ENCODE peak calls at places on chromosome 1, in six cellular contexts. P is left ventricle myocardium inferior; J is CD8-positive, alpha-beta T cell; D is GM23338; A is HCT116; R is right atrium auricular region. X is an unnamed sample.

GRCh38 chr1:19747741-19748140 is 52.0 kb downstream of the TMCO4 start:
- DNase-seq in P (no peak), J (no peak), D (no peak), A (no peak), R (no peak), X (no peak)

GRCh38 chr1:186082235-186082937 is 292.7 kb downstream of the TPR start:
- DNase-seq in P (peak; percentile 61), J (no peak), D (no peak), A (peak; percentile 35), R (peak; percentile 87), X (peak; percentile 93)

GRCh38 chr1:76430532-76430931 is 356.0 kb downstream of the ST6GALNAC3 start:
- DNase-seq in P (no peak), J (no peak), D (no peak), A (no peak), R (no peak), X (no peak)

GRCh38 chr1:217091601-217092000 is 368.4 kb upstream of the ESRRG start:
- DNase-seq in P (no peak), J (no peak), D (no peak), A (no peak), R (no peak), X (no peak)

GRCh38 chr1:111154021-111154999 is 14.3 kb downstream of the CEPT1 start:
- DNase-seq in P (no peak), J (no peak), D (no peak), A (no peak), R (no peak), X (no peak)

GRCh38 chr1:185965870-185966269 is 231.7 kb downstream of the HMCN1 start:
- DNase-seq in P (no peak), J (no peak), D (no peak), A (no peak), R (no peak), X (no peak)

GRCh38 chr1:114428083-114428754 is 82.8 kb downstream of the TRIM33 start:
- DNase-seq in P (no peak), J (no peak), D (no peak), A (no peak), R (no peak), X (no peak)

GRCh38 chr1:184639205-184639604 is 115.5 kb downstream of the EDEM3 start:
- DNase-seq in P (no peak), J (no peak), D (no peak), A (no peak), R (peak; percentile 51), X (no peak)

GRCh38 chr1:63787875-63788274 is 14.1 kb downstream of the ROR1 start:
- DNase-seq in P (no peak), J (no peak), D (no peak), A (no peak), R (no peak), X (peak; percentile 22)

GRCh38 chr1:3587133-3587733 is 24.1 kb downstream of the MEGF6 start:
- DNase-seq in P (no peak), J (no peak), D (no peak), A (no peak), R (no peak), X (no peak)
- H3K27ac ChIP-seq in P (no peak overlapping the region), J (no peak overlapping the region), D (no peak overlapping the region), A (no peak overlapping the region), R (no peak overlapping the region), X (no peak overlapping the region)

GRCh38 chr1:206633708-206634121 is 1.6 kb upstream of the DYRK3 start:
- DNase-seq in P (no peak), J (no peak), D (no peak), A (no peak), R (no peak), X (no peak)

GRCh38 chr1:206634365-206635079 is 814 bp upstream of the DYRK3 start:
- DNase-seq in P (peak; percentile 94), J (peak; percentile 71), D (peak; percentile 95), A (peak; percentile 74), R (peak; percentile 97), X (peak; percentile 99)

GRCh38 chr1:206635983-206636354 is 633 bp downstream of the DYRK3 start:
- DNase-seq in P (no peak), J (no peak), D (no peak), A (no peak), R (no peak), X (no peak)

GRCh38 chr1:206635080-206635982 is at the start of gene DYRK3:
- DNase-seq in P (peak; percentile 96), J (peak; percentile 86), D (peak; percentile 95), A (peak; percentile 72), R (peak; percentile 94), X (peak; percentile 100)

DNA sequence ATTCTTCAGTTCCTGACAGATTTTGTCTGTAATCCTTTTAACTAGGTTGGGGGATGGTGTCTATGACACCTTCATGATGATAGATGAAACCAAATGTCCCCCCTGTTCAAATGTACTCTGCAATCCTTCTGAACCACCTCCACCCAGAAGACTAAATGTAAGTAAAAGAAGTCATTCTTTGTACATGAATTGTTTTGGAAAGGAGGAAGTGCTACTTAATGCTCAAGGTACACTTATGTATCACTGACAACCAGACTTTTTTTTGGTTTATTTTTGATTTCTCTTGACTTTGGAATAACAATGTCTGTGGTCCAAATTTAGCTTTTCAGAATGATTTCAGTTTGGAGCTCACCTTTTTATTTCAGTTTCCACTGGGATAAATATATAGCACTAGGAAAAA is 2.3 kb downstream of the DYRK3 start:
- DNase-seq in P (no peak), J (no peak), D (no peak), A (no peak), R (no peak), X (no peak)
- H3K4me3 ChIP-seq in P (peak overlapping the region; percentile 98), J (no peak overlapping the region), D (no peak overlapping the region), A (no peak overlapping the region), R (no peak overlapping the region), X (peak overlapping the region; percentile 92)

GRCh38 chr1:247330548-247331171 is 1.0 kb downstream of the ZNF496 start:
- DNase-seq in P (no peak), J (no peak), D (peak; percentile 32), A (no peak), R (no peak), X (peak; percentile 38)

GRCh38 chr1:247331172-247331525 is 518 bp downstream of the ZNF496 start:
- DNase-seq in P (peak; percentile 77), J (peak; percentile 77), D (peak; percentile 77), A (peak; percentile 34), R (peak; percentile 80), X (peak; percentile 83)

GRCh38 chr1:247326601-247327135 is 5.0 kb downstream of the ZNF496 start:
- DNase-seq in P (no peak), J (no peak), D (no peak), A (no peak), R (no peak), X (no peak)

GRCh38 chr1:247328311-247328710 is 3.4 kb downstream of the ZNF496 start:
- DNase-seq in P (no peak), J (no peak), D (no peak), A (no peak), R (no peak), X (no peak)

GRCh38 chr1:247329097-247329617 is 2.5 kb downstream of the ZNF496 start:
- DNase-seq in P (no peak), J (no peak), D (no peak), A (no peak), R (no peak), X (no peak)
- H3K36me3 ChIP-seq in P (peaks cover 49% of the 10 kb centered on the region), J (peaks cover 4% of the 10 kb centered on the region), D (peaks cover 35% of the 10 kb centered on the region), A (peaks cover 27% of the 10 kb centered on the region), R (peaks cover 42% of the 10 kb centered on the region), X (peaks cover 76% of the 10 kb centered on the region)

DNA sequence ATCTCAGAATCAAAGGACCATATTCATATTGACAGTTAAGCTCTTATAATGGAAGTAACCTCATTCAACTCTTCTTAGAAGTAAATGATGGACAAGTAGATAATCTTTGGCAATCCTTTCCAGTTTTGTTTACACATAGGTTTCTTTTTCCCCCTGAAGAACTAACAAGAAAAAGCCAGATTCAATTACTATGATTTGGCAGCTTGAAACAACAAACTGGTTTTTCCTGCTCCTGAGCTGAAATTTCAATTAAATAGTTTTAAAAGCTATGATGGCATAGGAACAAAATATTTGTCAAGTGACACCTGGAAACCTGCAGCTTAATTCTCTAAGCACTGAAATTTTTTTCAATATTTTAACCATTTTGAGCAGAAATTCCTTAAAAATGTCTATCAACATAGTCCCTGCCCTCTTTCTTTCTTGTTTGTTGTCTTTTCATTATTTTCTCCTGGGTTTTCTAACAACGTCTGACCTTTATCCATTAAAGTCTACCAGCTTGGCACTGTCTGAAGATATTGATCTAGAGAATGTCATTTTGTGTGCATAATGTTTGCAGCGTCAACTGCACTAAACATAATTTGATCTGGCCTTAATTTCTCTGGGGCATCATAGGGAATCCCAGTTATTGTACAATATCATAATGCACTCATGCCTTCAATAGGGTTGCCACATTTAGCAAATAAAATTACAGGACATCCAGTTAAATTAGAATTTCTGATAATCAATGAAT is 4.0 kb upstream of the SLC35A3 start:
- DNase-seq in P (no peak), J (no peak), D (no peak), A (no peak), R (no peak), X (no peak)
- H3K27ac ChIP-seq in P (no peak overlapping the region), J (no peak overlapping the region), D (no peak overlapping the region), A (no peak overlapping the region), R (no peak overlapping the region), X (no peak overlapping the region)

DNA sequence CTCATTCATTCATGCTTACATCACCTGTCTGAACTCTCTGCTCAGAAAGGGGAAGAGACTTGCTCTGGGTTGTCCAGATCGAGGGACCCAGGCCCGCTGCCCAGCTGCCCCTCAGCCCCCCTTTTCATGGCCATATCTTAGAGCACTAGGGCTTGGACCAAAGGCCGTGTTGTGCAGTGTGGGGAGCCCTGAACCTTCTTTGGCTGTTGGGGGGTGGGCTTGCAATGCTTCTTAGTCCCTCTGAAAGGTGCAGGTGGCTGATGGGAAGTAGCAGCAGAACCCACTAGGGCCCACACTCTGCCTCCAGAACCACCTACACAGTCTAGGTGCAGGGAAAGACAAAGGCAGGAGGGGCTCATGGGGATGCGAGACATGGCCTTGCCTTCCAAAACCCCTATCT is 2.3 kb upstream of the HPCA start:
- DNase-seq in P (no peak), J (no peak), D (no peak), A (no peak), R (no peak), X (no peak)
- H3K4me3 ChIP-seq in P (no peak overlapping the region), J (no peak overlapping the region), D (no peak overlapping the region), A (no peak overlapping the region), R (no peak overlapping the region), X (peak overlapping the region; percentile 67)

GRCh38 chr1:35753626-35754260 is 16.0 kb downstream of the CLSPN start:
- DNase-seq in P (no peak), J (no peak), D (no peak), A (no peak), R (no peak), X (no peak)

GRCh38 chr1:35756064-35756463 is 13.7 kb downstream of the CLSPN start:
- DNase-seq in P (no peak), J (no peak), D (no peak), A (no peak), R (no peak), X (no peak)
- H3K36me3 ChIP-seq in P (no peaks in the 10 kb centered on the region), J (no peaks in the 10 kb centered on the region), D (peaks cover 28% of the 10 kb centered on the region), A (peaks cover 29% of the 10 kb centered on the region), R (no peaks in the 10 kb centered on the region), X (peaks cover 89% of the 10 kb centered on the region)

DNA sequence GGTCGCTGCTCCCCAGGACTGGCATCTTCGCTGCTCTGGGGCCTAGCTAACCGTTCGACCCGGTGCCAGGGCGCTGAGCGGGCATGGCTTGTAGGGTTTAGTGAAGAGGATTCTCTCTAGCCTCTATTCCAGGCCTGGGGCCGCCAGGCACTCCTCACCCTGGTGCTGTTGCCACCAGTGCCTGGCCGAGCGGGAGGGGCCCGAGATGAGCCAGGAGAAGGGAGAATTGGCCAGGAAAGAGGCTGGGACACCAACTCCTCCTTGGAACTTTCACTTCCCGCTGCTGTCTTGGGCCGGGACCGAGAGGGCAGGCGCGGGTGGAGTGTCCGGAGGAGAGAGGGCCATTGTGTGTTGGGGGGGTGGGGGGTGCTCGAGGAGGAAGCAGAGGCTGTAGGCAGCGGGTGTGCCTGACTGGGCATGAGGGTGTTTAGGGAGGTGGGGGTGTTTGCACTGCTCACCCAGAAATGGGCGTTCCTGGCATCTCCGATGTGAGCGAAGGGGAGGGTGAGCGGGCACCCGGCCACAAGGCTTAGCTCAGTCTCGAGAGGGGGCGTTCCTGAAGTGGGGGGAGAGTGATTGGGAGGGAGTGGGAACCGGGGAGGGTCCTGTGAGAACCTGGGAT is 772 bp downstream of the ADAM15 start:
- DNase-seq in P (peak; percentile 74), J (peak; percentile 56), D (peak; percentile 51), A (no peak), R (peak; percentile 75), X (peak; percentile 50)
- H3K27ac ChIP-seq in P (peak overlapping the region; percentile 98), J (no peak overlapping the region), D (no peak overlapping the region), A (peak overlapping the region; percentile 93), R (peak overlapping the region; percentile 91), X (peak overlapping the region; percentile 93)

X was measured in WERI-Rb-1.